ENCODE peak calls at places on chromosomes 16 and 17, in eight cellular contexts. W is transverse colon; K is tibial nerve; G is brain microvascular endothelial cell; F is CD4-positive, CD25-positive, alpha-beta regulatory T cell; B is osteoblast; E is aorta; M is CD4-positive, alpha-beta memory T cell. N is an unnamed sample. For H3K36me3 and H3K27me3, the result is how much of the 10 kb centered on the place peaks cover.

GRCh38 chr17:633641-634091 is 81.0 kb downstream of the VPS53 start:
- DNase-seq in M (no peak), F (no peak), G (peak), K (no peak), E (peak), B (peak), W (no peak), N (no peak)

GRCh38 chr16:81616321-81617020 is 162.6 kb upstream of the PLCG2 start:
- DNase-seq in W (peak), E (peak), B (peak), K (peak), G (peak), M (peak), F (peak), N (peak)

GRCh38 chr17:42288985-42289862 is 926 bp downstream of the STAT5A start:
- DNase-seq in K (no peak), W (peak), E (peak), M (peak), G (no peak), B (peak), F (peak), N (peak)

GRCh38 chr17:6642592-6642991 is 1.7 kb downstream of the TXNDC17 start:
- DNase-seq in E (no peak), K (no peak), W (no peak), M (no peak), F (no peak), G (no peak), B (no peak), N (no peak)

GRCh38 chr17:65058151-65058550 is 1.6 kb upstream of the GNA13 start:
- DNase-seq in G (no peak), M (no peak), B (no peak), F (no peak), K (no peak), W (no peak), E (no peak), N (no peak)

GRCh38 chr16:11824362-11824761 is 27.0 kb downstream of the RSL1D1 start:
- DNase-seq in E (peak), G (no peak), M (no peak), B (no peak), F (no peak), K (peak), W (peak), N (no peak)

GRCh38 chr16:89922884-89923639 is at the start of gene TUBB3:
- DNase-seq in K (no peak), W (peak), E (peak), M (no peak), F (no peak), B (peak), G (peak), N (peak)

GRCh38 chr17:40612510-40613244 is 34.9 kb downstream of the SMARCE1 start:
- DNase-seq in G (no peak), W (no peak), F (peak), M (peak), B (no peak), E (no peak), K (no peak), N (no peak)

GRCh38 chr16:65038125-65038524 is 83.7 kb downstream of the CDH11 start:
- DNase-seq in G (no peak), M (no peak), B (no peak), W (no peak), K (no peak), F (no peak), E (no peak), N (peak)

GRCh38 chr17:62703269-62703775 is 75.9 kb downstream of the MRC2 start:
- DNase-seq in K (no peak), B (peak), G (no peak), W (no peak), M (no peak), F (no peak), E (peak), N (no peak)

GRCh38 chr17:37527249-37527851 is 37.7 kb downstream of the DUSP14 start:
- DNase-seq in G (peak), W (no peak), F (no peak), M (peak), K (no peak), E (no peak), B (no peak), N (peak)

GRCh38 chr16:77841275-77841640 is 52.9 kb downstream of the VAT1L start:
- DNase-seq in B (no peak), K (no peak), M (no peak), E (no peak), F (no peak), W (peak), G (no peak), N (no peak)

GRCh38 chr16:85372627-85373372 is 240.3 kb upstream of the GSE1 start:
- DNase-seq in M (no peak), B (peak), F (no peak), E (peak), G (peak), K (no peak), W (no peak), N (no peak)

GRCh38 chr17:63911657-63912100 is 621 bp upstream of the CSHL1 start:
- DNase-seq in E (no peak), W (peak), G (peak), F (peak), K (peak), M (peak), B (peak), N (peak)

GRCh38 chr17:43169561-43170139 is 1.4 kb upstream of the NBR1 start:
- DNase-seq in W (peak), E (peak), K (no peak), G (no peak), F (no peak), B (peak), M (peak), N (peak)

GRCh38 chr17:57672205-57672632 is 72.9 kb downstream of the CCDC182 start:
- DNase-seq in G (no peak), K (no peak), F (no peak), W (no peak), M (peak), E (no peak), B (peak), N (peak)

GRCh38 chr16:66925322-66925840 is at the start of gene RRAD:
- DNase-seq in G (peak), W (peak), F (no peak), M (no peak), K (no peak), B (peak), E (peak), N (peak)

GRCh38 chr16:84360170-84360569 is 8.2 kb upstream of the ATP2C2 start:
- DNase-seq in W (no peak), E (no peak), G (peak), M (peak), F (peak), K (no peak), B (peak), N (no peak)

GRCh38 chr17:30346211-30346831 is 12.5 kb upstream of the TMIGD1 start:
- DNase-seq in G (no peak), F (no peak), W (no peak), K (no peak), E (no peak), M (no peak), B (no peak), N (no peak)

GRCh38 chr17:44591223-44591622 is 33.9 kb downstream of the FZD2 start:
- DNase-seq in B (peak), W (no peak), M (no peak), K (no peak), G (no peak), F (no peak), E (no peak), N (no peak)

GRCh38 chr17:11564483-11565380 is 33.5 kb upstream of the DNAH9 start:
- DNase-seq in F (no peak), E (no peak), W (no peak), K (peak), G (no peak), B (no peak), M (no peak), N (no peak)

GRCh38 chr16:73887895-73888294 is 408.7 kb upstream of the PSMD7 start:
- DNase-seq in F (no peak), G (no peak), M (no peak), K (no peak), W (no peak), E (no peak), B (no peak), N (no peak)

GRCh38 chr16:73028721-73029361 is 19.1 kb downstream of the ZFHX3 start:
- DNase-seq in M (no peak), F (no peak), G (no peak), B (no peak), W (no peak), E (no peak), K (no peak), N (no peak)

GRCh38 chr16:88854306-88855111 is 2.2 kb downstream of the GALNS start:
- DNase-seq in K (no peak), F (peak), G (no peak), M (no peak), E (peak), W (peak), B (no peak), N (peak)

GRCh38 chr17:34797724-34798123 is 163.5 kb downstream of the CCT6B start:
- DNase-seq in E (no peak), F (no peak), M (no peak), B (no peak), K (no peak), G (peak), W (no peak), N (peak)

GRCh38 chr17:39069114-39069756 is 82.2 kb downstream of the PLXDC1 start:
- DNase-seq in G (peak), M (peak), K (no peak), B (peak), W (no peak), E (no peak), F (no peak), N (peak)

GRCh38 chr17:77435272-77436057 is 294.7 kb downstream of the SEC14L1 start:
- DNase-seq in B (no peak), W (no peak), K (no peak), M (peak), G (no peak), E (no peak), F (no peak), N (no peak)

GRCh38 chr17:77437017-77437416 is 296.2 kb downstream of the SEC14L1 start:
- DNase-seq in B (no peak), W (peak), E (peak), M (no peak), K (no peak), G (peak), F (no peak), N (no peak)

GRCh38 chr17:77434136-77435114 is 293.7 kb downstream of the SEC14L1 start:
- DNase-seq in W (no peak), G (no peak), F (no peak), E (no peak), M (no peak), K (no peak), B (no peak), N (no peak)

GRCh38 chr17:77436481-77436880 is 295.7 kb downstream of the SEC14L1 start:
- DNase-seq in E (no peak), G (no peak), K (no peak), F (no peak), W (no peak), M (no peak), B (no peak), N (peak)

GRCh38 chr17:77436058-77436442 is 295.3 kb downstream of the SEC14L1 start:
- DNase-seq in B (no peak), F (no peak), M (no peak), E (no peak), G (no peak), W (no peak), K (no peak), N (peak)
- H3K4me3 ChIP-seq in B (no peak), F (peak), M (peak), E (no peak), G (no peak), W (no peak), K (no peak), N (no peak)

DNA sequence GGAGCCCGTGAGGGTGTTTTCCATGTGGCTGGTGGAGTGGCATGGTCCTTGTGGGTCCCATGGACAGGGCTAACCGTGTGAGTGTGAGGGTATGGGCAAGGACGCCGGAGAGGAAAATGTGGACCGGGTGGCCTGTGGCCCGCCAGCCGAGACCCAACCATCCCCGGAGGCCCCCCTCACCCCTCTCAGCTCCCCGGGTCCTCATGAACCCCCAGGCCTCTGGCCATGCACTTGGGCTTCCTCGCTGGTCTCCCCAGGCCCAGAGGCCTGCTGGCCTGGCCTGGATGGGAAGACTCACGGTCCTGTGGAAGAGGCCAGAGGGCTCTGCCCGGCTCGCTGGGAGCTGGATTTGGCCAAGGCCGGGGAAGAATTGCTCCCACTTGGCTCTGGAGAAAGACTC is 13.1 kb downstream of the RAP1GAP2 start:
- DNase-seq in B (peak), M (no peak), K (no peak), W (no peak), F (no peak), E (no peak), G (no peak), N (no peak)
- H3K36me3 ChIP-seq in B (under half), M (under half), K (under half), W (under half), F (under half), E (under half), G (under half), N (under half)

GRCh38 chr17:69757794-69758430 is 317.1 kb upstream of the KCNJ16 start:
- DNase-seq in K (no peak), F (no peak), G (peak), E (no peak), B (no peak), W (no peak), M (no peak), N (no peak)
- H3K27me3 ChIP-seq in K (under half), F (under half), G (under half), E (under half), B (under half), W (under half), M (under half), N (under half)

GRCh38 chr17:17805575-17805974 is 31.2 kb downstream of the SREBF1 start:
- DNase-seq in W (no peak), E (no peak), B (peak), F (no peak), K (no peak), G (no peak), M (no peak), N (no peak)
- H3K4me3 ChIP-seq in W (no peak), E (no peak), B (no peak), F (no peak), K (no peak), G (no peak), M (no peak), N (no peak)

DNA sequence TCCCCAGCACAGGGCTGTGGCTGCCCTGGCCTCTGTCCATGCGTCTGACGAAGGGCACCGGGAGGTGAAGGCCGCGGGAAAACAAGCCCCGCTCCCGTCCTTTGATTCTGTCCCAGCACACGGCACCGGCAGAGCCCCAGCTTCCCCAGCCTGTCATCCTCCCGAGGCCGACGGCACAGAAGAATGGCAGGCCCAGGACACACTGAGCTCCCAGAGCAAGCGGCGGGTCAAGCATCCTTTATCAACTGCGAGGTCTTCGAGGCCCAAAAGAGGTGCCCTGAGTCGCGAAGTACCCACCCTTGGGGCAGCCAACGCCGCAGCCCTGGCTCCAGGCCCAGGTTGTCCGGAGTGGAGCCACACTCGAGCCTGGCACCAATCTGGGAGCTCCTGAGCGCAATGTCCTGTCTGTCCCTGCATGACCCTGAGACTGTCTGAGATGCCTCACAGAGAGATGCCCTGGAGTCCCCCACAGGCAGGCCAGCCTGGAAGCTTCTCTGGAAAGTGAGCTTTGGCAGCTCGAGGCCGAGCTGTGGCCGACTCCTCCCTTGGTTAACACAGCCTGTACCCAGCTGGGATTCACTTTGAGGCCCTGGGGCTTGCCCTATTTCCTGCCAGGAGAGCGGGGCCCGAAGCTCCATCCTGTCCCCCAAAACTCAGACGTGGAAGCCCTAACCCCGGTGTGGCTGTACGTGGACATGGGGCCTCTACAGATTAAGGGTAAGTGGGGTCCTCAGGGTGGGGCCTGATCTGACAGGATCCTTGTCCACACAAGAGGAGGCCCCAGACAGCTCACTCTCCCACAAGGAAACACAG is 23.3 kb downstream of the SLC7A5 start:
- DNase-seq in K (no peak), W (no peak), M (no peak), G (no peak), F (no peak), E (no peak), B (peak), N (no peak)
- H3K36me3 ChIP-seq in K (under half), W (under half), M (under half), G (half or more), F (under half), E (under half), B (half or more), N (under half)

DNA sequence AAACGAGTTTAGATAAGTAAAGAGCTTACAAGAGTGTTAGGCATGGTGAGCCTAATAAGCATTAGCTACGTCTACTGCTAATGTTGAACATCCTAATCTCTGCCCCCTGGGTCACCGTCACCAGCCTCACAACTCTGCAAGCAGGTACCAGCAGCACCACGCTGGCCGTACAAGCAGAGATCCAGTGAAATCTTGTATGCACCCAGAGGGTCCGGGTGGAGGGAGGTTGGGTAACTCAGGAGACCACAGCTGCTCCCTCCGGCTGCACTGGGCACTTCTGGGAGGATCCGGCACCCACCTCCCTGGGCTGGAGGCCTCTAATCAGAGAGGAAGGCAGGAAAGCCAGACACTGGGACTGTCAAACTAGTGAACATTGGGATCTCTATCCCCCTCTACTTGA is 8.4 kb upstream of the OR1F1 start:
- DNase-seq in M (no peak), W (no peak), E (no peak), G (no peak), F (no peak), B (no peak), K (no peak), N (no peak)
- H3K27me3 ChIP-seq in M (half or more), W (half or more), E (under half), G (under half), F (under half), B (under half), K (half or more), N (under half)

DNA sequence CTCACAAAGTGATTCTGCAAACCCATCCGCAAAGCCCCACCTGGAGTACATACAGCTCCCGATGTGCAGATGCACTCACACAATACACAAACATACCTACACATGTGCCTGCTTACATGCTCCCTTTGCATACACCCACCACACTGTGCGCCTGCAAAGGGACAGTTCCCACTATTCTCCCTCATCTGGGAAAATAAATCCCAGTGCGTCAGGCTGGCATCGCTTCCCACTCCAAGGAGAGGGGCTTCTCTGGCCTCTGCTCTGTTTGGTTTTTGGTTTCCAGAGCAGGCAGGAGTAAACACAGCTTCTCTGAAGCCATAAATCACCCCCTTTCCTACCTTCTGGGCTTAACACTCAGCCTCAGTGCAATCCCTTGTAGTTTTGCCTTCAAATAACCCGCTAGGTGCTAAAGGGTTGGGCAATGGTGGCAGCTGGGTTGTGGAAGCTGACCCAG is 14.7 kb downstream of the HOXB4 start:
- DNase-seq in B (no peak), M (no peak), E (no peak), G (no peak), F (no peak), W (no peak), K (no peak), N (peak)
- H3K4me3 ChIP-seq in B (no peak), M (no peak), E (no peak), G (peak), F (no peak), W (no peak), K (no peak), N (peak)

GRCh38 chr16:31893824-31894223 is 20.2 kb downstream of the ZNF267 start:
- DNase-seq in W (no peak), E (no peak), F (no peak), B (no peak), G (no peak), M (no peak), K (no peak), N (no peak)
- H3K36me3 ChIP-seq in W (under half), E (under half), F (half or more), B (half or more), G (half or more), M (half or more), K (under half), N (under half)

GRCh38 chr17:76556759-76557367 is 17.0 kb downstream of the PRCD start:
- DNase-seq in B (peak), F (peak), G (no peak), K (no peak), M (peak), E (no peak), W (peak), N (peak)

GRCh38 chr17:76551685-76552084 is 11.8 kb downstream of the PRCD start:
- DNase-seq in F (no peak), K (no peak), G (no peak), B (no peak), E (no peak), M (no peak), W (no peak), N (no peak)

GRCh38 chr17:76553163-76553908 is 13.5 kb downstream of the PRCD start:
- DNase-seq in W (no peak), M (no peak), F (no peak), K (no peak), E (no peak), G (no peak), B (no peak), N (no peak)

GRCh38 chr17:76550712-76551615 is 11.1 kb downstream of the PRCD start:
- DNase-seq in G (no peak), W (no peak), K (no peak), M (no peak), E (no peak), B (peak), F (no peak), N (no peak)

GRCh38 chr17:76554131-76554530 is 14.3 kb downstream of the PRCD start:
- DNase-seq in M (no peak), B (no peak), K (no peak), E (no peak), G (no peak), F (no peak), W (no peak), N (no peak)
- H3K27me3 ChIP-seq in M (under half), B (under half), K (under half), E (under half), G (under half), F (under half), W (under half), N (under half)

N was measured in H7.